ENCODE peak calls at places on chromosome 4, in seven cellular contexts. One of them, this sample, is unnamed.

GRCh38 chr4:102352774-102353173 is 7.5 kb upstream of the SLC39A8 start:
- DNase-seq in HT1080: no peak
- DNase-seq in hippocampal formation: no peak
- DNase-seq in ACHN: no peak
- DNase-seq in IMR-90: no peak
- DNase-seq in neural crest cell: no peak
- DNase-seq in caudate nucleus: no peak
- DNase-seq in this sample: no peak

GRCh38 chr4:187006189-187006618 is 282.5 kb upstream of the FAT1 start:
- DNase-seq in HT1080: no peak
- DNase-seq in hippocampal formation: no peak
- DNase-seq in ACHN: no peak
- DNase-seq in IMR-90: peak
- DNase-seq in neural crest cell: no peak
- DNase-seq in caudate nucleus: no peak
- DNase-seq in this sample: no peak

GRCh38 chr4:126532527-126532926 is 1100.2 kb upstream of the INTU start:
- DNase-seq in HT1080: no peak
- DNase-seq in hippocampal formation: no peak
- DNase-seq in ACHN: no peak
- DNase-seq in IMR-90: no peak
- DNase-seq in neural crest cell: no peak
- DNase-seq in caudate nucleus: no peak
- DNase-seq in this sample: no peak

GRCh38 chr4:113952452-113953029 is 26.9 kb downstream of the ARSJ start:
- DNase-seq in HT1080: peak
- DNase-seq in hippocampal formation: no peak
- DNase-seq in ACHN: peak
- DNase-seq in IMR-90: peak
- DNase-seq in neural crest cell: peak
- DNase-seq in caudate nucleus: no peak
- DNase-seq in this sample: peak

GRCh38 chr4:140707325-140707724 is 48.9 kb downstream of the TBC1D9 start:
- DNase-seq in HT1080: no peak
- DNase-seq in hippocampal formation: no peak
- DNase-seq in ACHN: no peak
- DNase-seq in IMR-90: no peak
- DNase-seq in neural crest cell: no peak
- DNase-seq in caudate nucleus: no peak
- DNase-seq in this sample: no peak

GRCh38 chr4:76194325-76194724 is 19.3 kb downstream of the SCARB2 start:
- DNase-seq in HT1080: peak
- DNase-seq in hippocampal formation: no peak
- DNase-seq in ACHN: peak
- DNase-seq in IMR-90: peak
- DNase-seq in neural crest cell: no peak
- DNase-seq in caudate nucleus: no peak
- DNase-seq in this sample: no peak

GRCh38 chr4:180664766-180665368 is 1578.3 kb upstream of the TENM3 start:
- DNase-seq in HT1080: peak
- DNase-seq in hippocampal formation: peak
- DNase-seq in ACHN: peak
- DNase-seq in IMR-90: peak
- DNase-seq in neural crest cell: peak
- DNase-seq in caudate nucleus: peak
- DNase-seq in this sample: peak

GRCh38 chr4:80709082-80709869 is 321.2 kb upstream of the BMP3 start:
- DNase-seq in HT1080: no peak
- DNase-seq in hippocampal formation: no peak
- DNase-seq in ACHN: no peak
- DNase-seq in IMR-90: no peak
- DNase-seq in neural crest cell: no peak
- DNase-seq in caudate nucleus: no peak
- DNase-seq in this sample: no peak

GRCh38 chr4:72770708-72771107 is 201.7 kb upstream of the ADAMTS3 start:
- DNase-seq in HT1080: no peak
- DNase-seq in hippocampal formation: no peak
- DNase-seq in ACHN: no peak
- DNase-seq in IMR-90: no peak
- DNase-seq in neural crest cell: no peak
- DNase-seq in caudate nucleus: no peak
- DNase-seq in this sample: no peak

GRCh38 chr4:67575232-67575888 is 16.8 kb downstream of the STAP1 start:
- DNase-seq in HT1080: no peak
- DNase-seq in hippocampal formation: no peak
- DNase-seq in ACHN: no peak
- DNase-seq in IMR-90: no peak
- DNase-seq in neural crest cell: no peak
- DNase-seq in caudate nucleus: no peak
- DNase-seq in this sample: no peak

GRCh38 chr4:105158837-105159236 is 12.2 kb downstream of the TET2 start:
- DNase-seq in HT1080: no peak
- DNase-seq in hippocampal formation: no peak
- DNase-seq in ACHN: no peak
- DNase-seq in IMR-90: peak
- DNase-seq in neural crest cell: no peak
- DNase-seq in caudate nucleus: no peak
- DNase-seq in this sample: no peak

GRCh38 chr4:29276150-29276549 is 1444.0 kb upstream of the PCDH7 start:
- DNase-seq in HT1080: no peak
- DNase-seq in hippocampal formation: no peak
- DNase-seq in ACHN: no peak
- DNase-seq in IMR-90: no peak
- DNase-seq in neural crest cell: no peak
- DNase-seq in caudate nucleus: no peak
- DNase-seq in this sample: peak

GRCh38 chr4:2847297-2847871 is 3.7 kb downstream of the ADD1 start:
- DNase-seq in HT1080: no peak
- DNase-seq in hippocampal formation: no peak
- DNase-seq in ACHN: no peak
- DNase-seq in IMR-90: no peak
- DNase-seq in neural crest cell: no peak
- DNase-seq in caudate nucleus: no peak
- DNase-seq in this sample: no peak

GRCh38 chr4:67558493-67558892 is at the start of gene STAP1:
- DNase-seq in HT1080: no peak
- DNase-seq in hippocampal formation: no peak
- DNase-seq in ACHN: no peak
- DNase-seq in IMR-90: no peak
- DNase-seq in neural crest cell: no peak
- DNase-seq in caudate nucleus: no peak
- DNase-seq in this sample: no peak

GRCh38 chr4:143399113-143399949 is 62.7 kb downstream of the GAB1 start:
- DNase-seq in HT1080: peak
- DNase-seq in hippocampal formation: peak
- DNase-seq in ACHN: peak
- DNase-seq in IMR-90: peak
- DNase-seq in neural crest cell: no peak
- DNase-seq in caudate nucleus: no peak
- DNase-seq in this sample: peak

GRCh38 chr4:20624783-20625364 is 75.4 kb upstream of the PACRGL start:
- DNase-seq in HT1080: no peak
- DNase-seq in hippocampal formation: no peak
- DNase-seq in ACHN: no peak
- DNase-seq in IMR-90: peak
- DNase-seq in neural crest cell: no peak
- DNase-seq in caudate nucleus: no peak
- DNase-seq in this sample: no peak

GRCh38 chr4:1060646-1061371 is 49.4 kb downstream of the FGFRL1 start:
- DNase-seq in HT1080: no peak
- DNase-seq in hippocampal formation: no peak
- DNase-seq in ACHN: no peak
- DNase-seq in IMR-90: no peak
- DNase-seq in neural crest cell: no peak
- DNase-seq in caudate nucleus: no peak
- DNase-seq in this sample: no peak

GRCh38 chr4:7451800-7452199 is 17.1 kb upstream of the PSAPL1 start:
- DNase-seq in HT1080: no peak
- DNase-seq in hippocampal formation: no peak
- DNase-seq in ACHN: no peak
- DNase-seq in IMR-90: no peak
- DNase-seq in neural crest cell: no peak
- DNase-seq in caudate nucleus: no peak
- DNase-seq in this sample: no peak

GRCh38 chr4:80197601-80198444 is 520 bp downstream of the PRDM8 start:
- DNase-seq in HT1080: no peak
- DNase-seq in hippocampal formation: peak
- DNase-seq in ACHN: peak
- DNase-seq in IMR-90: no peak
- DNase-seq in neural crest cell: no peak
- DNase-seq in caudate nucleus: no peak
- DNase-seq in this sample: peak

GRCh38 chr4:107853444-107854325 is 29.0 kb downstream of the SGMS2 start:
- DNase-seq in HT1080: peak
- DNase-seq in hippocampal formation: no peak
- DNase-seq in ACHN: peak
- DNase-seq in IMR-90: peak
- DNase-seq in neural crest cell: no peak
- DNase-seq in caudate nucleus: no peak
- DNase-seq in this sample: no peak

GRCh38 chr4:2537011-2537830 is 774 bp downstream of the FAM193A start:
- DNase-seq in HT1080: peak
- DNase-seq in hippocampal formation: no peak
- DNase-seq in ACHN: peak
- DNase-seq in IMR-90: peak
- DNase-seq in neural crest cell: peak
- DNase-seq in caudate nucleus: peak
- DNase-seq in this sample: peak

GRCh38 chr4:129046055-129046959 is 47.0 kb downstream of the SCLT1 start:
- DNase-seq in HT1080: no peak
- DNase-seq in hippocampal formation: no peak
- DNase-seq in ACHN: no peak
- DNase-seq in IMR-90: no peak
- DNase-seq in neural crest cell: no peak
- DNase-seq in caudate nucleus: no peak
- DNase-seq in this sample: no peak

GRCh38 chr4:169410839-169411770 is 140.3 kb upstream of the SH3RF1 start:
- DNase-seq in HT1080: peak
- DNase-seq in hippocampal formation: peak
- DNase-seq in ACHN: no peak
- DNase-seq in IMR-90: peak
- DNase-seq in neural crest cell: peak
- DNase-seq in caudate nucleus: no peak
- DNase-seq in this sample: no peak

GRCh38 chr4:24519649-24520048 is 64.7 kb downstream of the DHX15 start:
- DNase-seq in HT1080: no peak
- DNase-seq in hippocampal formation: no peak
- DNase-seq in ACHN: peak
- DNase-seq in IMR-90: peak
- DNase-seq in neural crest cell: no peak
- DNase-seq in caudate nucleus: no peak
- DNase-seq in this sample: no peak

GRCh38 chr4:100391913-100392312 is 125.9 kb downstream of the EMCN start:
- DNase-seq in HT1080: peak
- DNase-seq in hippocampal formation: no peak
- DNase-seq in ACHN: peak
- DNase-seq in IMR-90: peak
- DNase-seq in neural crest cell: no peak
- DNase-seq in caudate nucleus: no peak
- DNase-seq in this sample: no peak

GRCh38 chr4:24657768-24658617 is 73.6 kb upstream of the DHX15 start:
- DNase-seq in HT1080: peak
- DNase-seq in hippocampal formation: peak
- DNase-seq in ACHN: peak
- DNase-seq in IMR-90: peak
- DNase-seq in neural crest cell: no peak
- DNase-seq in caudate nucleus: no peak
- DNase-seq in this sample: peak

GRCh38 chr4:48109413-48110263 is 24.4 kb downstream of the TXK start:
- DNase-seq in HT1080: peak
- DNase-seq in hippocampal formation: no peak
- DNase-seq in ACHN: peak
- DNase-seq in IMR-90: peak
- DNase-seq in neural crest cell: no peak
- DNase-seq in caudate nucleus: no peak
- DNase-seq in this sample: peak

GRCh38 chr4:148776944-148777343 is 334.7 kb upstream of the NR3C2 start:
- DNase-seq in HT1080: peak
- DNase-seq in hippocampal formation: no peak
- DNase-seq in ACHN: peak
- DNase-seq in IMR-90: peak
- DNase-seq in neural crest cell: no peak
- DNase-seq in caudate nucleus: no peak
- DNase-seq in this sample: no peak

GRCh38 chr4:87865288-87865687 is 32.5 kb downstream of the MEPE start:
- DNase-seq in HT1080: no peak
- DNase-seq in hippocampal formation: no peak
- DNase-seq in ACHN: no peak
- DNase-seq in IMR-90: no peak
- DNase-seq in neural crest cell: no peak
- DNase-seq in caudate nucleus: no peak
- DNase-seq in this sample: peak

GRCh38 chr4:24091632-24092240 is 201.9 kb upstream of the PPARGC1A start:
- DNase-seq in HT1080: no peak
- DNase-seq in hippocampal formation: peak
- DNase-seq in ACHN: no peak
- DNase-seq in IMR-90: peak
- DNase-seq in neural crest cell: no peak
- DNase-seq in caudate nucleus: no peak
- DNase-seq in this sample: no peak

GRCh38 chr4:70705856-70706461 is 15.8 kb upstream of the RUFY3 start:
- DNase-seq in HT1080: no peak
- DNase-seq in hippocampal formation: no peak
- DNase-seq in ACHN: no peak
- DNase-seq in IMR-90: peak
- DNase-seq in neural crest cell: no peak
- DNase-seq in caudate nucleus: no peak
- DNase-seq in this sample: no peak

GRCh38 chr4:47486306-47486705 is 1.2 kb downstream of the ATP10D start:
- DNase-seq in HT1080: peak
- DNase-seq in hippocampal formation: no peak
- DNase-seq in ACHN: peak
- DNase-seq in IMR-90: no peak
- DNase-seq in neural crest cell: no peak
- DNase-seq in caudate nucleus: no peak
- DNase-seq in this sample: no peak

GRCh38 chr4:42703776-42704175 is 46.9 kb upstream of the ATP8A1 start:
- DNase-seq in HT1080: no peak
- DNase-seq in hippocampal formation: no peak
- DNase-seq in ACHN: no peak
- DNase-seq in IMR-90: no peak
- DNase-seq in neural crest cell: no peak
- DNase-seq in caudate nucleus: peak
- DNase-seq in this sample: peak

This sample was measured in COR-L47.